ENCODE peak calls at places on chromosomes 6 and 20, in five cellular contexts. D is HT1080, F is omental fat pad, A is NCI-H1417, I is left lung. J is an unnamed sample.

GRCh38 chr6:130829333-130829910 is 2.2 kb downstream of the SMLR1 start:
- DNase-seq in F (no peak), A (no peak), D (no peak), I (no peak), J (no peak)

GRCh38 chr6:36387440-36388303 is at the start of gene ETV7:
- DNase-seq in A (peak; percentile 45), I (peak; percentile 44), D (no peak), F (no peak), J (peak; percentile 55)

GRCh38 chr6:37339911-37340638 is 13.7 kb upstream of the RNF8 start:
- DNase-seq in I (no peak), A (no peak), D (no peak), F (no peak), J (no peak)

GRCh38 chr20:33983371-33983770 is 10.3 kb upstream of the RALY start:
- DNase-seq in A (no peak), I (no peak), F (no peak), D (peak; percentile 31), J (no peak)

GRCh38 chr6:22664968-22665367 is 95.6 kb downstream of the HDGFL1 start:
- DNase-seq in D (no peak), A (no peak), I (no peak), F (no peak), J (peak; percentile 52)

GRCh38 chr20:24773751-24774201 is 175.3 kb upstream of the CST7 start:
- DNase-seq in F (no peak), D (peak; percentile 94), I (peak; percentile 16), A (no peak), J (no peak)

GRCh38 chr6:105509506-105510331 is 106.8 kb upstream of the PREP start:
- DNase-seq in D (no peak), A (no peak), F (no peak), I (no peak), J (no peak)

GRCh38 chr6:47268572-47269187 is 41.0 kb downstream of the TNFRSF21 start:
- DNase-seq in F (no peak), A (no peak), I (no peak), D (no peak), J (no peak)

GRCh38 chr6:16503919-16504554 is 257.2 kb downstream of the ATXN1 start:
- DNase-seq in F (no peak), A (no peak), I (no peak), D (no peak), J (no peak)

GRCh38 chr6:46184114-46184513 is 13.3 kb upstream of the ENPP5 start:
- DNase-seq in A (no peak), I (no peak), F (no peak), D (peak; percentile 53), J (no peak)